ENCODE peak calls at places on chromosomes 4 and X, in eight cellular contexts. F, Z, R, D, Y, G, X and O are unnamed samples. For H3K9me3, the result is how much of the 10 kb centered on the place peaks cover.

GRCh38 chr4:173334891-173335754 is 965 bp upstream of the HMGB2 start:
- DNase-seq in F (peak), Z (peak), R (peak), D (peak), Y (peak), G (peak), X (peak), O (peak)

GRCh38 chrX:22666441-22666840 is 333.3 kb upstream of the DDX53 start:
- DNase-seq in F (no peak), Z (peak), R (peak), D (peak), Y (no peak), G (no peak), X (no peak), O (no peak)

GRCh38 chr4:77938560-77938959 is 75.9 kb downstream of the MRPL1 start:
- DNase-seq in F (no peak), Z (no peak), R (no peak), D (no peak), Y (no peak), G (no peak), X (no peak), O (no peak)

GRCh38 chrX:53511302-53511701 is 77.1 kb upstream of the HSD17B10 start:
- DNase-seq in F (no peak), Z (no peak), R (no peak), D (no peak), Y (no peak), G (no peak), X (no peak), O (no peak)

GRCh38 chr4:112266823-112267222 is 18.9 kb downstream of the TIFA start:
- DNase-seq in F (no peak), Z (peak), R (peak), D (peak), Y (no peak), G (no peak), X (no peak), O (no peak)

GRCh38 chr4:24169956-24170355 is 280.1 kb upstream of the PPARGC1A start:
- DNase-seq in F (no peak), Z (no peak), R (no peak), D (no peak), Y (no peak), G (no peak), X (no peak), O (no peak)

GRCh38 chrX:115339441-115340025 is 50.0 kb downstream of the LUZP4 start:
- DNase-seq in F (no peak), Z (peak), R (peak), D (no peak), Y (no peak), G (no peak), X (no peak), O (no peak)

GRCh38 chrX:119189586-119189985 is 46.5 kb upstream of the PGRMC1 start:
- DNase-seq in F (no peak), Z (peak), R (peak), D (peak), Y (peak), G (no peak), X (no peak), O (no peak)

GRCh38 chr4:170001688-170002267 is 24.4 kb downstream of the MFAP3L start:
- DNase-seq in F (no peak), Z (no peak), R (no peak), D (no peak), Y (no peak), G (no peak), X (no peak), O (no peak)

GRCh38 chrX:154115750-154116149 is 18.2 kb upstream of the MECP2 start:
- DNase-seq in F (no peak), Z (no peak), R (no peak), D (no peak), Y (no peak), G (no peak), X (no peak), O (no peak)

GRCh38 chr4:31235961-31236360 is 515.8 kb downstream of the PCDH7 start:
- DNase-seq in F (no peak), Z (no peak), R (no peak), D (no peak), Y (no peak), G (no peak), X (no peak), O (no peak)

GRCh38 chr4:80097395-80098177 is 24.6 kb upstream of the ANTXR2 start:
- DNase-seq in F (no peak), Z (peak), R (peak), D (no peak), Y (peak), G (peak), X (no peak), O (no peak)

GRCh38 chrX:70049925-70050324 is at the start of gene AWAT2:
- DNase-seq in F (no peak), Z (no peak), R (no peak), D (no peak), Y (no peak), G (no peak), X (no peak), O (no peak)

GRCh38 chr4:88761861-88762523 is 64.4 kb upstream of the NAP1L5 start:
- DNase-seq in F (no peak), Z (no peak), R (no peak), D (no peak), Y (no peak), G (no peak), X (no peak), O (no peak)

GRCh38 chrX:21907250-21907649 is 33.3 kb upstream of the SMS start:
- DNase-seq in F (no peak), Z (peak), R (no peak), D (no peak), Y (no peak), G (no peak), X (no peak), O (no peak)

GRCh38 chrX:21926527-21927278 is 13.8 kb upstream of the SMS start:
- DNase-seq in F (no peak), Z (peak), R (peak), D (peak), Y (no peak), G (peak), X (no peak), O (no peak)

GRCh38 chr4:37757705-37758104 is 68.8 kb upstream of the PGM2 start:
- DNase-seq in F (no peak), Z (no peak), R (no peak), D (no peak), Y (no peak), G (no peak), X (no peak), O (no peak)

GRCh38 chr4:16310606-16311005 is 84.3 kb upstream of the TAPT1 start:
- DNase-seq in F (no peak), Z (no peak), R (no peak), D (no peak), Y (no peak), G (no peak), X (no peak), O (no peak)

GRCh38 chr4:86685401-86685800 is 91.3 kb downstream of the PTPN13 start:
- DNase-seq in F (no peak), Z (peak), R (peak), D (peak), Y (no peak), G (no peak), X (no peak), O (no peak)

GRCh38 chrX:39828971-39829370 is 268.8 kb downstream of the BCOR start:
- DNase-seq in F (no peak), Z (no peak), R (no peak), D (no peak), Y (no peak), G (no peak), X (no peak), O (no peak)

GRCh38 chr4:24657768-24658617 is 73.6 kb upstream of the DHX15 start:
- DNase-seq in F (no peak), Z (peak), R (peak), D (peak), Y (peak), G (no peak), X (peak), O (no peak)

GRCh38 chr4:65559270-65559669 is 111.0 kb downstream of the EPHA5 start:
- DNase-seq in F (no peak), Z (no peak), R (no peak), D (no peak), Y (no peak), G (no peak), X (no peak), O (no peak)

GRCh38 chrX:29841750-29842149 is 373.6 kb upstream of the MAGEB2 start:
- DNase-seq in F (no peak), Z (peak), R (peak), D (no peak), Y (no peak), G (no peak), X (no peak), O (no peak)

GRCh38 chrX:55767100-55767499 is 49.6 kb downstream of the RRAGB start:
- DNase-seq in F (no peak), Z (no peak), R (peak), D (no peak), Y (no peak), G (no peak), X (no peak), O (no peak)

GRCh38 chrX:135287266-135287823 is 21.9 kb upstream of the ETDC start:
- DNase-seq in F (no peak), Z (no peak), R (no peak), D (no peak), Y (no peak), G (no peak), X (no peak), O (no peak)
- H3K9me3 ChIP-seq in F (under half), Z (half or more), R (under half), D (under half), Y (under half), G (under half), X (half or more), O (under half)

DNA sequence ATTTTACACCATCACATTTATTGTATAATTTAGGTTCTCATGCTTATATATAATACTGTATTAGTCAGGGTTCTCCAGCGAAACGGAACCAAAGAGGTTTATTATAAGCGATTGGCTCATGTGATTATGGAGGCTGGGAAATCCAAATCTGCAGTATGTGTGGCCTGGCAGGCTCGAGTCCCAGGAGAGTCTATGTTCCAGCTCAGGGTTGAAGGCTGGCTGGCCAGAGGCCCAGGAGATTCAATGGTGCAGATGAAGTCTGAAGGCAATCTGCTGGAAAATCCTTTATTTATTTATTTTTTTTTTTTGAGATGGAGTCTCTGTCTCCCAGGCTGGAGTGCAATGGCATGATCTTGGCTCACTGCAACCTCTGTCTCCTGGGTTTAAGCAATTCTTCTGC is 63.0 kb upstream of the WDFY3 start:
- DNase-seq in F (no peak), Z (no peak), R (no peak), D (no peak), Y (no peak), G (no peak), X (no peak), O (no peak)
- H3K9me3 ChIP-seq in F (under half), Z (under half), R (under half), D (under half), Y (under half), G (under half), X (under half), O (under half)

GRCh38 chrX:94695910-94696309 is 1021.9 kb downstream of the FAM133A start:
- DNase-seq in F (no peak), Z (no peak), R (no peak), D (no peak), Y (no peak), G (no peak), X (no peak), O (no peak)
- H3K9me3 ChIP-seq in F (under half), Z (under half), R (under half), D (under half), Y (under half), G (under half), X (under half), O (under half)

GRCh38 chr4:1517592-1518411 is 111.6 kb upstream of the NKX1-1 start:
- DNase-seq in F (no peak), Z (no peak), R (no peak), D (no peak), Y (no peak), G (no peak), X (no peak), O (no peak)

GRCh38 chr4:1515156-1515555 is 108.9 kb upstream of the NKX1-1 start:
- DNase-seq in F (no peak), Z (no peak), R (no peak), D (no peak), Y (no peak), G (no peak), X (no peak), O (no peak)

GRCh38 chr4:1516881-1517480 is 110.7 kb upstream of the NKX1-1 start:
- DNase-seq in F (no peak), Z (no peak), R (no peak), D (no peak), Y (no peak), G (no peak), X (no peak), O (no peak)

GRCh38 chr4:1515763-1516162 is 109.5 kb upstream of the NKX1-1 start:
- DNase-seq in F (no peak), Z (no peak), R (no peak), D (no peak), Y (no peak), G (no peak), X (no peak), O (no peak)

GRCh38 chr4:1516261-1516660 is 110.0 kb upstream of the NKX1-1 start:
- DNase-seq in F (no peak), Z (no peak), R (no peak), D (no peak), Y (no peak), G (no peak), X (no peak), O (no peak)
- H3K9me3 ChIP-seq in F (under half), Z (under half), R (under half), D (under half), Y (under half), G (under half), X (under half), O (under half)

GRCh38 chr4:7444731-7445130 is 10.0 kb upstream of the PSAPL1 start:
- DNase-seq in F (no peak), Z (no peak), R (no peak), D (no peak), Y (no peak), G (no peak), X (no peak), O (no peak)
- H3K9me3 ChIP-seq in F (under half), Z (under half), R (under half), D (under half), Y (under half), G (under half), X (under half), O (under half)